ENCODE peak calls at places on chromosomes 2 and 18, in six cellular contexts. One of them, this sample, is unnamed.

GRCh38 chr18:41975287-41975683 is 20.3 kb downstream of the PIK3C3 start:
- DNase-seq in CD4-positive, alpha-beta memory T cell: no peak
- DNase-seq in GM23248: no peak
- DNase-seq in CD8-positive, alpha-beta memory T cell: no peak
- DNase-seq in colonic mucosa: no peak
- DNase-seq in CD8-positive, alpha-beta T cell: no peak
- DNase-seq in this sample: no peak

GRCh38 chr18:49704334-49704733 is 109.0 kb downstream of the ACAA2 start:
- DNase-seq in CD4-positive, alpha-beta memory T cell: no peak
- DNase-seq in GM23248: no peak
- DNase-seq in CD8-positive, alpha-beta memory T cell: no peak
- DNase-seq in colonic mucosa: no peak
- DNase-seq in CD8-positive, alpha-beta T cell: no peak
- DNase-seq in this sample: no peak

GRCh38 chr2:67799889-67800288 is 262.9 kb downstream of the C1D start:
- DNase-seq in CD4-positive, alpha-beta memory T cell: no peak
- DNase-seq in GM23248: no peak
- DNase-seq in CD8-positive, alpha-beta memory T cell: no peak
- DNase-seq in colonic mucosa: no peak
- DNase-seq in CD8-positive, alpha-beta T cell: no peak
- DNase-seq in this sample: no peak

GRCh38 chr18:2629003-2629402 is 26.5 kb upstream of the SMCHD1 start:
- DNase-seq in CD4-positive, alpha-beta memory T cell: no peak
- DNase-seq in GM23248: no peak
- DNase-seq in CD8-positive, alpha-beta memory T cell: no peak
- DNase-seq in colonic mucosa: no peak
- DNase-seq in CD8-positive, alpha-beta T cell: no peak
- DNase-seq in this sample: no peak

GRCh38 chr2:113169002-113169530 is 4.7 kb upstream of the PSD4 start:
- DNase-seq in CD4-positive, alpha-beta memory T cell: peak; percentile 67
- DNase-seq in GM23248: no peak
- DNase-seq in CD8-positive, alpha-beta memory T cell: no peak
- DNase-seq in colonic mucosa: no peak
- DNase-seq in CD8-positive, alpha-beta T cell: peak; percentile 61
- DNase-seq in this sample: no peak

GRCh38 chr18:3982541-3982940 is 472.6 kb downstream of the DLGAP1 start:
- DNase-seq in CD4-positive, alpha-beta memory T cell: no peak
- DNase-seq in GM23248: peak; percentile 52
- DNase-seq in CD8-positive, alpha-beta memory T cell: no peak
- DNase-seq in colonic mucosa: no peak
- DNase-seq in CD8-positive, alpha-beta T cell: no peak
- DNase-seq in this sample: no peak

GRCh38 chr18:23721711-23722479 is 32.6 kb downstream of the LAMA3 start:
- DNase-seq in CD4-positive, alpha-beta memory T cell: no peak
- DNase-seq in GM23248: peak; percentile 24
- DNase-seq in CD8-positive, alpha-beta memory T cell: no peak
- DNase-seq in colonic mucosa: no peak
- DNase-seq in CD8-positive, alpha-beta T cell: no peak
- DNase-seq in this sample: no peak

GRCh38 chr2:146365041-146365440 is 1479.8 kb upstream of the ACVR2A start:
- DNase-seq in CD4-positive, alpha-beta memory T cell: no peak
- DNase-seq in GM23248: no peak
- DNase-seq in CD8-positive, alpha-beta memory T cell: no peak
- DNase-seq in colonic mucosa: no peak
- DNase-seq in CD8-positive, alpha-beta T cell: no peak
- DNase-seq in this sample: no peak

GRCh38 chr2:64371727-64372126 is 82.2 kb upstream of the LGALSL start:
- DNase-seq in CD4-positive, alpha-beta memory T cell: no peak
- DNase-seq in GM23248: no peak
- DNase-seq in CD8-positive, alpha-beta memory T cell: no peak
- DNase-seq in colonic mucosa: no peak
- DNase-seq in CD8-positive, alpha-beta T cell: no peak
- DNase-seq in this sample: no peak

GRCh38 chr2:198273670-198274069 is 469.3 kb downstream of the PLCL1 start:
- DNase-seq in CD4-positive, alpha-beta memory T cell: no peak
- DNase-seq in GM23248: peak; percentile 69
- DNase-seq in CD8-positive, alpha-beta memory T cell: no peak
- DNase-seq in colonic mucosa: no peak
- DNase-seq in CD8-positive, alpha-beta T cell: no peak
- DNase-seq in this sample: no peak

GRCh38 chr18:28890796-28891195 is 713.9 kb upstream of the CDH2 start:
- DNase-seq in CD4-positive, alpha-beta memory T cell: no peak
- DNase-seq in GM23248: no peak
- DNase-seq in CD8-positive, alpha-beta memory T cell: no peak
- DNase-seq in colonic mucosa: no peak
- DNase-seq in CD8-positive, alpha-beta T cell: no peak
- DNase-seq in this sample: no peak

GRCh38 chr2:29895296-29895695 is 26.1 kb downstream of the ALK start:
- DNase-seq in CD4-positive, alpha-beta memory T cell: no peak
- DNase-seq in GM23248: peak; percentile 4
- DNase-seq in CD8-positive, alpha-beta memory T cell: no peak
- DNase-seq in colonic mucosa: no peak
- DNase-seq in CD8-positive, alpha-beta T cell: no peak
- DNase-seq in this sample: no peak

GRCh38 chr2:221612171-221612570 is 40.1 kb upstream of the EPHA4 start:
- DNase-seq in CD4-positive, alpha-beta memory T cell: no peak
- DNase-seq in GM23248: no peak
- DNase-seq in CD8-positive, alpha-beta memory T cell: no peak
- DNase-seq in colonic mucosa: no peak
- DNase-seq in CD8-positive, alpha-beta T cell: no peak
- DNase-seq in this sample: no peak

GRCh38 chr2:45312275-45312674 is 298.8 kb downstream of the SRBD1 start:
- DNase-seq in CD4-positive, alpha-beta memory T cell: no peak
- DNase-seq in GM23248: no peak
- DNase-seq in CD8-positive, alpha-beta memory T cell: no peak
- DNase-seq in colonic mucosa: no peak
- DNase-seq in CD8-positive, alpha-beta T cell: no peak
- DNase-seq in this sample: no peak

GRCh38 chr2:235642446-235643107 is 148.7 kb downstream of the AGAP1 start:
- DNase-seq in CD4-positive, alpha-beta memory T cell: no peak
- DNase-seq in GM23248: peak; percentile 72
- DNase-seq in CD8-positive, alpha-beta memory T cell: no peak
- DNase-seq in colonic mucosa: no peak
- DNase-seq in CD8-positive, alpha-beta T cell: no peak
- DNase-seq in this sample: no peak

GRCh38 chr2:235641333-235641732 is 147.5 kb downstream of the AGAP1 start:
- DNase-seq in CD4-positive, alpha-beta memory T cell: no peak
- DNase-seq in GM23248: peak; percentile 93
- DNase-seq in CD8-positive, alpha-beta memory T cell: no peak
- DNase-seq in colonic mucosa: no peak
- DNase-seq in CD8-positive, alpha-beta T cell: no peak
- DNase-seq in this sample: no peak

GRCh38 chr2:235641956-235642355 is 148.1 kb downstream of the AGAP1 start:
- DNase-seq in CD4-positive, alpha-beta memory T cell: no peak
- DNase-seq in GM23248: no peak
- DNase-seq in CD8-positive, alpha-beta memory T cell: no peak
- DNase-seq in colonic mucosa: no peak
- DNase-seq in CD8-positive, alpha-beta T cell: no peak
- DNase-seq in this sample: no peak

GRCh38 chr2:235643680-235644117 is 149.9 kb downstream of the AGAP1 start:
- DNase-seq in CD4-positive, alpha-beta memory T cell: no peak
- DNase-seq in GM23248: no peak
- DNase-seq in CD8-positive, alpha-beta memory T cell: no peak
- DNase-seq in colonic mucosa: no peak
- DNase-seq in CD8-positive, alpha-beta T cell: no peak
- DNase-seq in this sample: no peak

GRCh38 chr2:235644191-235644590 is 150.3 kb downstream of the AGAP1 start:
- DNase-seq in CD4-positive, alpha-beta memory T cell: no peak
- DNase-seq in GM23248: peak; percentile 79
- DNase-seq in CD8-positive, alpha-beta memory T cell: no peak
- DNase-seq in colonic mucosa: no peak
- DNase-seq in CD8-positive, alpha-beta T cell: no peak
- DNase-seq in this sample: no peak
- H3K27ac ChIP-seq in CD4-positive, alpha-beta memory T cell: no peak overlapping the region
- H3K27ac ChIP-seq in GM23248: no peak overlapping the region
- H3K27ac ChIP-seq in CD8-positive, alpha-beta memory T cell: no peak overlapping the region
- H3K27ac ChIP-seq in colonic mucosa: peak overlapping the region; percentile 1
- H3K27ac ChIP-seq in CD8-positive, alpha-beta T cell: no peak overlapping the region
- H3K27ac ChIP-seq in this sample: no peak overlapping the region

GRCh38 chr18:56269958-56270357 is 368.4 kb downstream of the TXNL1 start:
- DNase-seq in CD4-positive, alpha-beta memory T cell: no peak
- DNase-seq in GM23248: no peak
- DNase-seq in CD8-positive, alpha-beta memory T cell: no peak
- DNase-seq in colonic mucosa: no peak
- DNase-seq in CD8-positive, alpha-beta T cell: no peak
- DNase-seq in this sample: no peak

GRCh38 chr18:56270851-56271250 is 367.5 kb downstream of the TXNL1 start:
- DNase-seq in CD4-positive, alpha-beta memory T cell: no peak
- DNase-seq in GM23248: no peak
- DNase-seq in CD8-positive, alpha-beta memory T cell: no peak
- DNase-seq in colonic mucosa: no peak
- DNase-seq in CD8-positive, alpha-beta T cell: no peak
- DNase-seq in this sample: no peak

GRCh38 chr18:56267334-56267733 is 371.1 kb downstream of the TXNL1 start:
- DNase-seq in CD4-positive, alpha-beta memory T cell: no peak
- DNase-seq in GM23248: no peak
- DNase-seq in CD8-positive, alpha-beta memory T cell: no peak
- DNase-seq in colonic mucosa: no peak
- DNase-seq in CD8-positive, alpha-beta T cell: no peak
- DNase-seq in this sample: no peak
- H3K4me3 ChIP-seq in CD4-positive, alpha-beta memory T cell: no peak overlapping the region
- H3K4me3 ChIP-seq in GM23248: no peak overlapping the region
- H3K4me3 ChIP-seq in CD8-positive, alpha-beta memory T cell: no peak overlapping the region
- H3K4me3 ChIP-seq in colonic mucosa: no peak overlapping the region
- H3K4me3 ChIP-seq in CD8-positive, alpha-beta T cell: no peak overlapping the region
- H3K4me3 ChIP-seq in this sample: no peak overlapping the region

GRCh38 chr18:62880673-62881364 is 165.5 kb downstream of the PHLPP1 start:
- DNase-seq in CD4-positive, alpha-beta memory T cell: no peak
- DNase-seq in GM23248: no peak
- DNase-seq in CD8-positive, alpha-beta memory T cell: no peak
- DNase-seq in colonic mucosa: no peak
- DNase-seq in CD8-positive, alpha-beta T cell: no peak
- DNase-seq in this sample: no peak
- H3K4me1 ChIP-seq in CD4-positive, alpha-beta memory T cell: no peaks in the 10 kb centered on the region
- H3K4me1 ChIP-seq in GM23248: peaks cover 51% of the 10 kb centered on the region
- H3K4me1 ChIP-seq in CD8-positive, alpha-beta memory T cell: no peaks in the 10 kb centered on the region
- H3K4me1 ChIP-seq in colonic mucosa: no peaks in the 10 kb centered on the region
- H3K4me1 ChIP-seq in CD8-positive, alpha-beta T cell: no peaks in the 10 kb centered on the region
- H3K4me1 ChIP-seq in this sample: no peaks in the 10 kb centered on the region

GRCh38 chr2:36485521-36485920 is 112.4 kb downstream of the FEZ2 start:
- DNase-seq in CD4-positive, alpha-beta memory T cell: no peak
- DNase-seq in GM23248: peak; percentile 68
- DNase-seq in CD8-positive, alpha-beta memory T cell: no peak
- DNase-seq in colonic mucosa: no peak
- DNase-seq in CD8-positive, alpha-beta T cell: no peak
- DNase-seq in this sample: no peak

GRCh38 chr2:36490749-36491148 is 107.2 kb downstream of the FEZ2 start:
- DNase-seq in CD4-positive, alpha-beta memory T cell: no peak
- DNase-seq in GM23248: no peak
- DNase-seq in CD8-positive, alpha-beta memory T cell: no peak
- DNase-seq in colonic mucosa: no peak
- DNase-seq in CD8-positive, alpha-beta T cell: no peak
- DNase-seq in this sample: no peak

GRCh38 chr2:36486546-36487044 is 111.4 kb downstream of the FEZ2 start:
- DNase-seq in CD4-positive, alpha-beta memory T cell: no peak
- DNase-seq in GM23248: peak; percentile 80
- DNase-seq in CD8-positive, alpha-beta memory T cell: no peak
- DNase-seq in colonic mucosa: no peak
- DNase-seq in CD8-positive, alpha-beta T cell: no peak
- DNase-seq in this sample: no peak

GRCh38 chr2:36489296-36489695 is 108.7 kb downstream of the FEZ2 start:
- DNase-seq in CD4-positive, alpha-beta memory T cell: no peak
- DNase-seq in GM23248: peak; percentile 84
- DNase-seq in CD8-positive, alpha-beta memory T cell: no peak
- DNase-seq in colonic mucosa: no peak
- DNase-seq in CD8-positive, alpha-beta T cell: no peak
- DNase-seq in this sample: no peak

DNA sequence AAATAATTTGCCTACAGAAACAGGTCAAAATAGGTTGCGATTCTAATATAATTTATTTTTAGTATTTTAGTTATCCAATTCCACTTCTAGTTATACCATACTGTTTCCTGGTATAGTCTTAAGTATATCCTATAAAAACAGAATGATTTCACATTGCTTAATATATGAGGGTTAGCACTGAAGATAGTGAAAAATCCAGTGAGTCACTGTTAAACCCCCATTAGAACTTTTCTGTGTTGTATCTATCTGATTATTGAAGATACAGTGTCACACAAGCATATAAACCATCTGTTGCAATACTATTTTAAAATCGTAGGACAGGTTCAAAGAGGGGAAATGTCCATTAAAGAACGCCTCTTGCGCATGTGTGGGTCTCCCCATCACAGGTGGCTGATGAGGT is 110.0 kb downstream of the FEZ2 start:
- DNase-seq in CD4-positive, alpha-beta memory T cell: no peak
- DNase-seq in GM23248: no peak
- DNase-seq in CD8-positive, alpha-beta memory T cell: no peak
- DNase-seq in colonic mucosa: no peak
- DNase-seq in CD8-positive, alpha-beta T cell: no peak
- DNase-seq in this sample: no peak
- H3K27ac ChIP-seq in CD4-positive, alpha-beta memory T cell: no peak overlapping the region
- H3K27ac ChIP-seq in GM23248: peak overlapping the region; percentile 79
- H3K27ac ChIP-seq in CD8-positive, alpha-beta memory T cell: no peak overlapping the region
- H3K27ac ChIP-seq in colonic mucosa: no peak overlapping the region
- H3K27ac ChIP-seq in CD8-positive, alpha-beta T cell: no peak overlapping the region
- H3K27ac ChIP-seq in this sample: no peak overlapping the region

GRCh38 chr2:138874251-138874650 is 94.1 kb upstream of the NXPH2 start:
- DNase-seq in CD4-positive, alpha-beta memory T cell: no peak
- DNase-seq in GM23248: no peak
- DNase-seq in CD8-positive, alpha-beta memory T cell: no peak
- DNase-seq in colonic mucosa: no peak
- DNase-seq in CD8-positive, alpha-beta T cell: no peak
- DNase-seq in this sample: no peak
- H3K4me3 ChIP-seq in CD4-positive, alpha-beta memory T cell: no peak overlapping the region
- H3K4me3 ChIP-seq in GM23248: no peak overlapping the region
- H3K4me3 ChIP-seq in CD8-positive, alpha-beta memory T cell: no peak overlapping the region
- H3K4me3 ChIP-seq in colonic mucosa: no peak overlapping the region
- H3K4me3 ChIP-seq in CD8-positive, alpha-beta T cell: no peak overlapping the region
- H3K4me3 ChIP-seq in this sample: no peak overlapping the region

DNA sequence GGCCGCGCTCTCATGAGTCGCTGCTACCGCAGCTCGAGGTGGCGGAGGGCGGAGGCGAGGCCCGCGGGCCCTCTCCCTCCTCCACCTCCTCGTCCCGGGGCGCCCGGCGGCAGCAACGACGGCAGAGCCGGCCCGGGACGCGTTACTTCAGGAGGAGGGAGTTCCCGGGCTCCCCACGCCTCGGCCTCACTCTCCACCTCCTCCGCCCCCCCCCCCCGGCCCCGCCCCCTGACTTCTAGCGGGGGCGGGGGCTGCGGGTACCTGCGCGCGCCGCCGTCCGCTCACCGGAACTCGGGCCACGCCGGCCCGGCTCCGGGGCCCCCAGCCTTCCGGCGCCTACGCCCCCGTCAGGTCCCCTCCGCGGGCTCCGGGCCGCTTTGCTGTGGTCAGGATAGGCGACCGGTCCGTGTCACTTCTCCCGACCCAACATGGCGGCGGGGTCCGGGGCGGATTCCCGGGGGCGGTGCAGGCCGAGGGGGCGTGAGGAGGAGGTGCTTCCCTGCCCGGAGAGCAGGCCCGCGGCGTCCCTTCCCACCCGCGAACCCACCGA is at the start of gene YES1:
- DNase-seq in CD4-positive, alpha-beta memory T cell: peak; percentile 84
- DNase-seq in GM23248: peak; percentile 86
- DNase-seq in CD8-positive, alpha-beta memory T cell: peak; percentile 74
- DNase-seq in colonic mucosa: peak; percentile 82
- DNase-seq in CD8-positive, alpha-beta T cell: peak; percentile 87
- DNase-seq in this sample: no peak
- H3K4me1 ChIP-seq in CD4-positive, alpha-beta memory T cell: peaks cover 60% of the 10 kb centered on the region
- H3K4me1 ChIP-seq in GM23248: peaks cover 27% of the 10 kb centered on the region
- H3K4me1 ChIP-seq in CD8-positive, alpha-beta memory T cell: peaks cover 48% of the 10 kb centered on the region
- H3K4me1 ChIP-seq in colonic mucosa: no peaks in the 10 kb centered on the region
- H3K4me1 ChIP-seq in CD8-positive, alpha-beta T cell: peaks cover 58% of the 10 kb centered on the region
- H3K4me1 ChIP-seq in this sample: no peaks in the 10 kb centered on the region